ENCODE peak calls at places on chromosomes 6 and 20, in four cellular contexts. A, S, I and W are unnamed samples.
A peak's percentile ranks its signal among the peaks of the same experiment; 100 is the strongest.

GRCh38 chr6:166512567-166512966 is 73.9 kb downstream of the RAMACL start:
- DNase-seq in A (no peak), S (no peak), I (peak; percentile 27), W (no peak)

GRCh38 chr6:134739299-134740090 is 210.4 kb downstream of the ALDH8A1 start:
- DNase-seq in A (no peak), S (no peak), I (no peak), W (no peak)

GRCh38 chr20:36950432-36951197 is 893 bp downstream of the SAMHD1 start:
- DNase-seq in A (peak; percentile 28), S (no peak), I (no peak), W (peak; percentile 31)

GRCh38 chr20:2402271-2402980 is 21.7 kb downstream of the TGM6 start:
- DNase-seq in A (no peak), S (no peak), I (peak; percentile 34), W (no peak)

GRCh38 chr6:52519618-52520017 is 57.2 kb downstream of the TRAM2 start:
- DNase-seq in A (no peak), S (no peak), I (no peak), W (no peak)

GRCh38 chr6:167157414-167157813 is 366 bp downstream of the GPR31 start:
- DNase-seq in A (no peak), S (no peak), I (no peak), W (no peak)

GRCh38 chr6:139855741-139856206 is 481.3 kb upstream of the CITED2 start:
- DNase-seq in A (no peak), S (no peak), I (no peak), W (no peak)

GRCh38 chr6:56350857-56351256 is 103.5 kb upstream of the COL21A1 start:
- DNase-seq in A (no peak), S (no peak), I (no peak), W (no peak)

GRCh38 chr6:33995873-33996475 is 149.9 kb downstream of the GRM4 start:
- DNase-seq in A (no peak), S (no peak), I (no peak), W (no peak)

DNA sequence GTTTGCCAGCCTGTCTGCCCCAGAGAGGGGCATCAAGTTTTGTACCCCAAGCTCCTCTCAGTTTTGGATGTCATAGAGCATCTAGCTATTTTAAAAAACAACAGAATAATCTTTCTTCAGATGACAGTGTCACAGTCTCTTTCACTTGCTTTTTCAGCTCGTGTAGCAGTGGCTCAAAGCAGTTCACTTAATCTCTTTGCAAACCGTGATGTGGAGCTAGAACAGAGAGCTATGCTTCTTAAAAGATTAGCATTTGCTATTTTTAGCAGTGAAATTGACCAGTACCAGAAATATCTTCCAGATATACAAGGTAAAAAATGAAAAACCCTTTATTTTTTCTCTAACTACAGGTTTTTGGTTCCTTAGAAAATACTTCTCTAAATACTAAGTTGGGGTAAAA is 37.3 kb downstream of the PGM3 start:
- DNase-seq in A (no peak), S (no peak), I (no peak), W (no peak)
- H3K4me3 ChIP-seq in A (no peak overlapping the region), S (no peak overlapping the region), I (no peak overlapping the region), W (no peak overlapping the region)

GRCh38 chr6:7254980-7255825 is 57.8 kb downstream of the SSR1 start:
- DNase-seq in A (no peak), S (no peak), I (no peak), W (no peak)
- H3K27ac ChIP-seq in A (peak overlapping the region; percentile 46), S (no peak overlapping the region), I (no peak overlapping the region), W (peak overlapping the region; percentile 84)

DNA sequence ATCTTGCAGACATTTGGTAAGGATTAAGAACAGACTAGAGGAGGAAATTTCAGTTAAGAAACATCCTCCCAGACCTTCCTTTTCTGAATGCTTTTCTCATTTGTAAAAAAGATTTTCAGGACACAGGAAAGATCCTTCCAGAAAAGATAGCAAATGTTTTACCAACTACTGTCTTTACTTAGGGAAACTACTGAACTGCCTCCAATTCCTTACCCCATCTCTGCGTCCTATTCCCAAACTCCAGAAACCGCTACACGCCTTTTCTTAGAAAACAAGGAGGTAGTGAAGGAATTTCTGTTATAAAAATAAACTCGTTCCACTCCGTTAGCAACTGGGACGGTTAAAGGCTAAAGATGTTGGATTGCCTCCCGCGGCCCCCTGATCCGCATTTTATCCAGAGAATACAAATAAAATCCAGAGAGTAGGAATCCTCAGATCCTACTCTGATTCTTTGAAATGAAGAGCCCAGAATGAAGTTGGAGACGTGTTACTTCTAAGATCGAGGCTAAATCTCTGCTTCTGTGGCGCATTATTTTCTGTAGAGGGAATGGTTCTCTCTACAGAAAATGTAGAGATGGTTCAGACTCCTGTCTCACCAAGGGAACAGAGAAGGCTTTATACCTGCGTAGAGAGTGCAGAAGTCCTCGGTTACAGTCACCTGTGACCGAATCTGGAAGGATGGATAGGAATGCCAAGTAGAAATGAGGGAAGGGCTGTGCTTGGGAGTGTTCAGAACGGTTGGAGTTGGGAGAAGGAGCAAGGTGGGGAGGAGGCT is 133.0 kb downstream of the GPX5 start:
- DNase-seq in A (no peak), S (no peak), I (no peak), W (no peak)
- H3K4me3 ChIP-seq in A (peak overlapping the region; percentile 29), S (peak overlapping the region; percentile 45), I (no peak overlapping the region), W (no peak overlapping the region)

GRCh38 chr6:169426611-169427010 is 173.0 kb upstream of the THBS2 start:
- DNase-seq in A (no peak), S (no peak), I (no peak), W (no peak)

GRCh38 chr6:169424149-169424804 is 170.6 kb upstream of the THBS2 start:
- DNase-seq in A (no peak), S (no peak), I (no peak), W (no peak)

GRCh38 chr6:169425628-169426370 is 172.2 kb upstream of the THBS2 start:
- DNase-seq in A (no peak), S (peak; percentile 51), I (no peak), W (no peak)

GRCh38 chr6:169421890-169422289 is 168.2 kb upstream of the THBS2 start:
- DNase-seq in A (no peak), S (no peak), I (no peak), W (no peak)

DNA sequence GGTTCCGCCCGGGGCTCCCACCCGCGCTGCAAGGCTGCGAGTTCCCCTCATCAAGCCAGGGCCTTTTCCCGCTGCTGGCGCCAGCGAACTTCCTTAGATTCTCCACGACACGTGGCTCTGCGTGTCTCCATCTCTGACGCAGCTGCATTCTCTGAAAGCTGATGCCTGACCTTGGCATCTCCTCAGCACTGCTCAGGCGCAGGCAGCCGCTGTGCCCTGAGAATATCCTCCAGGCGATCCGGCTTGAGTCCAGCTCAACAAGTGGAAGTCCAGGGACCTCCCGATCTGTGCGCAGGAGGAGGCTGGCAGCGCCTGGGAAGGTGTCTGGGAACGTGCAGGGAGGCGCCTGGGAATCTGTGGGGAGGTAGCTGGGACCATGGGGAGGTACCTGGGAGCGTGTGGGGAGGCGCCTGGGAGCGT is 171.2 kb upstream of the THBS2 start:
- DNase-seq in A (no peak), S (peak; percentile 78), I (no peak), W (no peak)
- H3K27ac ChIP-seq in A (peak overlapping the region; percentile 35), S (no peak overlapping the region), I (no peak overlapping the region), W (no peak overlapping the region)

DNA sequence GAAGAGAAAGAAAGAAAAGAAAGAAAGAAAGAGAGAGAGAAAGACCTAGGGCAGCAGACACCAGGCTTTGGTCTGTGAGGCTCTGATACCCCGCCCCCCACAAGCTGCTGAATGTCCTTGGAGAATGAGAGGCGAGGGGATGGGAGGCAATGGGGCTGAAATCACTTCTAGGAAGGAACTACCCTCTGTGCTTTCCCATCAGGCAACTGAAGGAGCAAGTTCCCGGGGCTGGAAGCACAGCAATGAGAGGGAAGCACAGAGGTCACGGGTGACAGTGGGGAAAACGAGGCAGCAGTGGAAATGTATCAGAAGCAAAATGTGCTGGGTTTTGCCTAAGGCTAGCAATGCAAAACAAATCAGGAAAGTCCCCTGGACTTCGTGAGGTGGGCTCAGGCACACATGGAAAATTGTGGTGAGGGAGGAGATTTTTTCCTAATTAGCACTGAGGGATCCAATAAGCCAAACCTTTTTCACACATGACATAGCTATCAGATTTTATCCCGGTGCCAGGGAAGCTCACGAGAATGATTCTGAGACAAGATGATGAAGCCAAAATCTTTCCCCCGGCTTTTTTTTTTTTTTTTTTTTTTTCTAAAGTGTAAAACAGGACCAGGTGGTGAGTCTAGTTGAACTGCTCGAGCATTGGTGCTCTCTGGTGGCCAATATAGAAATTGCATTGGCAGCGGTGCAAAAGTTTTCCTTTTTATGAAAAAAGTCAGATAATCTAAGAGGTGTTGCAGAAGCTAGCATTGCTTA is 16.8 kb upstream of the ARFGEF2 start:
- DNase-seq in A (peak; percentile 67), S (peak; percentile 60), I (peak; percentile 37), W (peak; percentile 46)
- H3K4me3 ChIP-seq in A (no peak overlapping the region), S (no peak overlapping the region), I (no peak overlapping the region), W (no peak overlapping the region)

GRCh38 chr6:11604836-11605506 is 67.4 kb downstream of the TMEM170B start:
- DNase-seq in A (no peak), S (no peak), I (no peak), W (no peak)
- H3K27ac ChIP-seq in A (peak overlapping the region; percentile 63), S (no peak overlapping the region), I (no peak overlapping the region), W (no peak overlapping the region)